ENCODE peak calls at places on chromosomes 6 and 20, in seven cellular contexts. One of them, this sample, is unnamed.

GRCh38 chr6:150363733-150364132 is 5.1 kb upstream of the IYD start:
- DNase-seq in cardiac septum: no peak
- DNase-seq in transverse colon: no peak
- DNase-seq in cerebellum: no peak
- DNase-seq in substantia nigra: no peak
- DNase-seq in left cardiac atrium: no peak
- DNase-seq in uterus: no peak
- DNase-seq in this sample: no peak

GRCh38 chr6:19554356-19555225 is 282.6 kb upstream of the ID4 start:
- DNase-seq in cardiac septum: no peak
- DNase-seq in transverse colon: no peak
- DNase-seq in cerebellum: peak
- DNase-seq in substantia nigra: no peak
- DNase-seq in left cardiac atrium: peak
- DNase-seq in uterus: peak
- DNase-seq in this sample: peak

GRCh38 chr6:137699036-137699683 is 167.9 kb upstream of the TNFAIP3 start:
- DNase-seq in cardiac septum: no peak
- DNase-seq in transverse colon: no peak
- DNase-seq in cerebellum: no peak
- DNase-seq in substantia nigra: no peak
- DNase-seq in left cardiac atrium: no peak
- DNase-seq in uterus: no peak
- DNase-seq in this sample: no peak

GRCh38 chr20:63495771-63496403 is 3.0 kb downstream of the EEF1A2 start:
- DNase-seq in cardiac septum: peak
- DNase-seq in transverse colon: peak
- DNase-seq in cerebellum: peak
- DNase-seq in substantia nigra: no peak
- DNase-seq in left cardiac atrium: peak
- DNase-seq in uterus: peak
- DNase-seq in this sample: peak

GRCh38 chr6:142088858-142089216 is 43.9 kb upstream of the GJE1 start:
- DNase-seq in cardiac septum: no peak
- DNase-seq in transverse colon: no peak
- DNase-seq in cerebellum: no peak
- DNase-seq in substantia nigra: no peak
- DNase-seq in left cardiac atrium: no peak
- DNase-seq in uterus: no peak
- DNase-seq in this sample: peak

GRCh38 chr6:78308025-78308424 is 559.3 kb upstream of the IRAK1BP1 start:
- DNase-seq in cardiac septum: no peak
- DNase-seq in transverse colon: no peak
- DNase-seq in cerebellum: no peak
- DNase-seq in substantia nigra: no peak
- DNase-seq in left cardiac atrium: no peak
- DNase-seq in uterus: no peak
- DNase-seq in this sample: no peak

GRCh38 chr6:43267619-43268347 is 24.5 kb downstream of the TTBK1 start:
- DNase-seq in cardiac septum: no peak
- DNase-seq in transverse colon: peak
- DNase-seq in cerebellum: no peak
- DNase-seq in substantia nigra: no peak
- DNase-seq in left cardiac atrium: no peak
- DNase-seq in uterus: no peak
- DNase-seq in this sample: peak

GRCh38 chr20:40600441-40601235 is 88.4 kb downstream of the MAFB start:
- DNase-seq in cardiac septum: no peak
- DNase-seq in transverse colon: no peak
- DNase-seq in cerebellum: no peak
- DNase-seq in substantia nigra: no peak
- DNase-seq in left cardiac atrium: no peak
- DNase-seq in uterus: no peak
- DNase-seq in this sample: no peak

GRCh38 chr6:1540864-1541521 is 68.7 kb upstream of the FOXC1 start:
- DNase-seq in cardiac septum: no peak
- DNase-seq in transverse colon: no peak
- DNase-seq in cerebellum: no peak
- DNase-seq in substantia nigra: no peak
- DNase-seq in left cardiac atrium: no peak
- DNase-seq in uterus: no peak
- DNase-seq in this sample: no peak

GRCh38 chr6:166952567-166953464 is 3.5 kb downstream of the RNASET2 start:
- DNase-seq in cardiac septum: no peak
- DNase-seq in transverse colon: no peak
- DNase-seq in cerebellum: no peak
- DNase-seq in substantia nigra: no peak
- DNase-seq in left cardiac atrium: no peak
- DNase-seq in uterus: no peak
- DNase-seq in this sample: no peak

GRCh38 chr20:45836841-45837240 is 3.2 kb downstream of the SNX21 start:
- DNase-seq in cardiac septum: no peak
- DNase-seq in transverse colon: no peak
- DNase-seq in cerebellum: no peak
- DNase-seq in substantia nigra: no peak
- DNase-seq in left cardiac atrium: no peak
- DNase-seq in uterus: no peak
- DNase-seq in this sample: no peak

GRCh38 chr20:16203091-16203490 is 370.2 kb downstream of the KIF16B start:
- DNase-seq in cardiac septum: no peak
- DNase-seq in transverse colon: no peak
- DNase-seq in cerebellum: no peak
- DNase-seq in substantia nigra: no peak
- DNase-seq in left cardiac atrium: no peak
- DNase-seq in uterus: no peak
- DNase-seq in this sample: no peak

GRCh38 chr20:955656-956055 is 39.5 kb upstream of the ANGPT4 start:
- DNase-seq in cardiac septum: no peak
- DNase-seq in transverse colon: no peak
- DNase-seq in cerebellum: no peak
- DNase-seq in substantia nigra: no peak
- DNase-seq in left cardiac atrium: no peak
- DNase-seq in uterus: no peak
- DNase-seq in this sample: no peak

GRCh38 chr6:142242269-142242668 is 59.5 kb upstream of the ADGRG6 start:
- DNase-seq in cardiac septum: no peak
- DNase-seq in transverse colon: no peak
- DNase-seq in cerebellum: no peak
- DNase-seq in substantia nigra: no peak
- DNase-seq in left cardiac atrium: no peak
- DNase-seq in uterus: no peak
- DNase-seq in this sample: no peak

GRCh38 chr20:57211949-57212889 is 54.2 kb downstream of the BMP7 start:
- DNase-seq in cardiac septum: peak
- DNase-seq in transverse colon: peak
- DNase-seq in cerebellum: peak
- DNase-seq in substantia nigra: peak
- DNase-seq in left cardiac atrium: peak
- DNase-seq in uterus: peak
- DNase-seq in this sample: peak

GRCh38 chr20:57598060-57598459 is 22.2 kb downstream of the ZBP1 start:
- DNase-seq in cardiac septum: no peak
- DNase-seq in transverse colon: no peak
- DNase-seq in cerebellum: no peak
- DNase-seq in substantia nigra: no peak
- DNase-seq in left cardiac atrium: no peak
- DNase-seq in uterus: no peak
- DNase-seq in this sample: no peak

GRCh38 chr6:104952911-104953409 is 3.9 kb upstream of the LIN28B start:
- DNase-seq in cardiac septum: no peak
- DNase-seq in transverse colon: no peak
- DNase-seq in cerebellum: no peak
- DNase-seq in substantia nigra: no peak
- DNase-seq in left cardiac atrium: no peak
- DNase-seq in uterus: no peak
- DNase-seq in this sample: peak

GRCh38 chr6:141562801-141563763 is 569.6 kb upstream of the GJE1 start:
- DNase-seq in cardiac septum: no peak
- DNase-seq in transverse colon: peak
- DNase-seq in cerebellum: peak
- DNase-seq in substantia nigra: no peak
- DNase-seq in left cardiac atrium: peak
- DNase-seq in uterus: peak
- DNase-seq in this sample: peak

GRCh38 chr20:39986231-39986904 is 702.7 kb downstream of the MAFB start:
- DNase-seq in cardiac septum: no peak
- DNase-seq in transverse colon: peak
- DNase-seq in cerebellum: no peak
- DNase-seq in substantia nigra: no peak
- DNase-seq in left cardiac atrium: peak
- DNase-seq in uterus: peak
- DNase-seq in this sample: peak

GRCh38 chr6:163659807-163660206 is 245.3 kb downstream of the QKI start:
- DNase-seq in cardiac septum: no peak
- DNase-seq in transverse colon: no peak
- DNase-seq in cerebellum: no peak
- DNase-seq in substantia nigra: no peak
- DNase-seq in left cardiac atrium: no peak
- DNase-seq in uterus: no peak
- DNase-seq in this sample: no peak

GRCh38 chr6:136365781-136366354 is 76.2 kb upstream of the BCLAF1 start:
- DNase-seq in cardiac septum: peak
- DNase-seq in transverse colon: peak
- DNase-seq in cerebellum: peak
- DNase-seq in substantia nigra: peak
- DNase-seq in left cardiac atrium: peak
- DNase-seq in uterus: no peak
- DNase-seq in this sample: no peak

GRCh38 chr20:4217349-4217761 is 202.0 kb upstream of the RNF24 start:
- DNase-seq in cardiac septum: no peak
- DNase-seq in transverse colon: peak
- DNase-seq in cerebellum: no peak
- DNase-seq in substantia nigra: no peak
- DNase-seq in left cardiac atrium: no peak
- DNase-seq in uterus: no peak
- DNase-seq in this sample: peak

GRCh38 chr6:156780117-156780641 is 3.0 kb downstream of the ARID1B start:
- DNase-seq in cardiac septum: no peak
- DNase-seq in transverse colon: peak
- DNase-seq in cerebellum: peak
- DNase-seq in substantia nigra: peak
- DNase-seq in left cardiac atrium: no peak
- DNase-seq in uterus: peak
- DNase-seq in this sample: peak

GRCh38 chr6:16659471-16660156 is 101.6 kb downstream of the ATXN1 start:
- DNase-seq in cardiac septum: no peak
- DNase-seq in transverse colon: no peak
- DNase-seq in cerebellum: no peak
- DNase-seq in substantia nigra: no peak
- DNase-seq in left cardiac atrium: no peak
- DNase-seq in uterus: no peak
- DNase-seq in this sample: no peak

This sample was measured in hepatocyte.